ENCODE peak calls at places on chromosomes 4 and X, in four cellular contexts. C, Q, K and P are unnamed samples.

GRCh38 chrX:79367907-79368306 is 773 bp upstream of the ITM2A start:
- DNase-seq in Q (no peak), K (no peak), C (no peak), P (no peak)

GRCh38 chr4:186039697-186040096 is 29.3 kb upstream of the TLR3 start:
- DNase-seq in C (no peak), Q (no peak), K (no peak), P (no peak)

GRCh38 chr4:185580699-185581098 is 45.4 kb upstream of the PDLIM3 start:
- DNase-seq in C (no peak), Q (no peak), K (no peak), P (peak; percentile 35)

GRCh38 chrX:25524150-25524549 is 508.4 kb upstream of the ARX start:
- DNase-seq in C (no peak), Q (peak; percentile 8), K (no peak), P (no peak)

GRCh38 chr4:27338530-27338929 is 477.9 kb downstream of the STIM2 start:
- DNase-seq in C (no peak), Q (no peak), K (no peak), P (no peak)

GRCh38 chrX:143017272-143017671 is 8.5 kb upstream of the SPANXN4 start:
- DNase-seq in K (no peak), Q (no peak), C (no peak), P (no peak)

GRCh38 chrX:19544693-19545305 is 29.5 kb upstream of the MAP3K15 start:
- DNase-seq in Q (peak; percentile 66), K (peak; percentile 38), C (no peak), P (no peak)

GRCh38 chr4:185587444-185588161 is 52.3 kb upstream of the PDLIM3 start:
- DNase-seq in Q (no peak), K (peak; percentile 50), C (no peak), P (peak; percentile 77)

GRCh38 chrX:139831689-139832456 is 101.0 kb downstream of the ATP11C start:
- DNase-seq in K (no peak), C (no peak), Q (no peak), P (no peak)

GRCh38 chrX:39809326-39809725 is 288.4 kb downstream of the BCOR start:
- DNase-seq in K (no peak), C (no peak), Q (no peak), P (no peak)

GRCh38 chr4:155094421-155094820 is 114.0 kb upstream of the NPY2R start:
- DNase-seq in K (no peak), Q (no peak), C (no peak), P (no peak)

GRCh38 chr4:54658321-54659093 is 750 bp downstream of the KIT start:
- DNase-seq in K (peak; percentile 59), C (peak; percentile 83), Q (no peak), P (peak; percentile 78)

GRCh38 chr4:10691651-10692050 is 7.1 kb upstream of the CLNK start:
- DNase-seq in K (no peak), C (no peak), Q (no peak), P (no peak)

GRCh38 chrX:84046403-84046984 is 141.5 kb downstream of the RPS6KA6 start:
- DNase-seq in Q (peak; percentile 1), C (peak; percentile 56), K (peak; percentile 31), P (peak; percentile 46)

GRCh38 chrX:136453114-136453513 is 34.6 kb upstream of the BRS3 start:
- DNase-seq in K (no peak), Q (no peak), C (no peak), P (no peak)

GRCh38 chr4:17283832-17284231 is 228.1 kb downstream of the QDPR start:
- DNase-seq in K (peak; percentile 31), Q (no peak), C (no peak), P (no peak)

GRCh38 chr4:180449395-180449956 is 1793.7 kb upstream of the TENM3 start:
- DNase-seq in K (no peak), C (no peak), Q (peak; percentile 19), P (peak; percentile 7)

GRCh38 chrX:52574416-52575275 is 57.8 kb upstream of the XAGE1B start:
- DNase-seq in C (no peak), Q (peak; percentile 36), K (no peak), P (no peak)

GRCh38 chrX:87634361-87634760 is 116.8 kb downstream of the KLHL4 start:
- DNase-seq in C (no peak), K (no peak), Q (no peak), P (no peak)

GRCh38 chr4:70915048-70915815 is 13.1 kb downstream of the MOB1B start:
- DNase-seq in C (no peak), Q (no peak), K (no peak), P (no peak)

GRCh38 chr4:83569967-83570366 is 34.1 kb downstream of the GPAT3 start:
- DNase-seq in C (no peak), Q (no peak), K (no peak), P (no peak)

GRCh38 chr4:36224969-36225903 is 19.1 kb downstream of the ARAP2 start:
- DNase-seq in K (no peak), Q (no peak), C (no peak), P (no peak)

GRCh38 chrX:13069771-13070410 is 25.5 kb upstream of the FAM9C start:
- DNase-seq in Q (no peak), K (no peak), C (no peak), P (no peak)

GRCh38 chrX:39577976-39578962 is 519.5 kb downstream of the BCOR start:
- DNase-seq in K (peak; percentile 26), Q (no peak), C (no peak), P (no peak)

GRCh38 chrX:118973389-118974087 is 880 bp upstream of the LONRF3 start:
- DNase-seq in K (no peak), Q (no peak), C (peak; percentile 77), P (no peak)

DNA sequence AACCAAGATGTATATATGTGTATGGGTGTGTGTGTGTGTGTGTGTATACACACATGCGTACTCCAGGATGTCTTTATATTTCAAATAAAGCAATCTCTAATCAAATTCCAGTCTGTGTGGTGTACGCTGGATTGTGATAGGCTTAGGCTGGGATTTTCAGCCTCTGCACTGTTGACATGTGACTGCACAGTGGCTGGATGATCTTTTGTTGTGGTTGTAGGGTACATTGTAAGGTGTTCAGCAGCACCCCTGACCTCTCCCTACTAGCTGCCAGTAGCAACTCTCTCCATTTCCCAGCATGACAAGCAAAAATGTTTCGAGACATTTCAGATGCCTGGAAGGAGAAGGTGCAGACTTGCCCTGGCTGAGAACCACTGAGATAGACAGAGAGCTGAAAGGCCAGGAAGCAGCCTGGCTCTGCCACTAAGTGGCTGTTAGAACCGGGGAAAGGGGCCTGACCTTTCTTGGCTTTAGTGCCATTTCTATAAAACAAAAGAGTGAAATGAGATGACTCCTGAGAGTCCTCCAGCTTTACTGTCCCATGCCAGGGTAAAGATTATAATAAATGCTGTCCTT is 10.4 kb downstream of the PGM2 start:
- DNase-seq in Q (no peak), C (no peak), K (no peak), P (no peak)
- TF ChIP-seq EP300 in Q (no peak), C (no peak), K (no peak), P (no peak)

GRCh38 chr4:88217169-88217568 is 58.7 kb upstream of the ABCG2 start:
- DNase-seq in C (no peak), K (no peak), Q (no peak), P (peak; percentile 8)
- TF ChIP-seq EP300 in C (no peak), K (no peak), Q (no peak), P (no peak)

GRCh38 chrX:9947395-9947794 is 19.8 kb upstream of the CLDN34 start:
- DNase-seq in K (no peak), Q (no peak), C (no peak), P (no peak)
- TF ChIP-seq EP300 in K (no peak), Q (no peak), C (no peak), P (no peak)

GRCh38 chr4:98682719-98683118 is 24.3 kb upstream of the TSPAN5 start:
- DNase-seq in K (no peak), Q (no peak), C (no peak), P (no peak)
- TF ChIP-seq EP300 in K (no peak), Q (no peak), C (no peak), P (no peak)

DNA sequence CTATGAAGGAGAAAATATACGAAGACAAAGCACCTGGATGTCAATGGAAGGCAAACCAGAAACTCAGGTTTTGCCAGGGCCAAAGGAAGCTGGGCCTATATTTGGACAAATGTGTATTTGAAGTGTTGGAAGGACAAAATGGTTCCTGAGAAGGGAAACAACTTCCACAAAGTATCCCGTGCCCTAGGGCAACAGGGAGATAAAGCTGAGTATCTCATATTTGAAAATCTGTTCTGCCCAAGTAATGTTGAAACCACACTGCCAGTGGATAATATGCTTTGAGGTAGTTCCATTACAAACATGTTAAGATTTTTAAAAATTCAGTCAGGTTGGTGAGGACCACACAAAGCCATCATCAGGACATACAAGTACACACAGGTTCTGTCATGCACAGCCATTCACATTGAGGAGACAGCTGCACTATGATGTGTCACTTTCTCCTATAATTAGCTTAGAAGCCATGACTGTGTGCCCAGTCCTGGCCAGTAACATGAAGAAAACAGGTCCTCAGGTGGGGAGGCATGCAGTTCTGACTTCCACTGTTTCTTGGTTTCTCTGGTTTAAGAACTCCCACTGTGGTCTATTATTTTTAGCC is 116.4 kb downstream of the PWWP3B start:
- DNase-seq in K (no peak), Q (no peak), C (no peak), P (no peak)
- TF ChIP-seq EP300 in K (no peak), Q (no peak), C (no peak), P (no peak)

GRCh38 chr4:40316782-40317635 is 18.1 kb upstream of the CHRNA9 start:
- DNase-seq in C (no peak), K (peak; percentile 59), Q (no peak), P (peak; percentile 43)
- TF ChIP-seq EP300 in C (no peak), K (no peak), Q (no peak), P (no peak)